ENCODE peak calls at places on chromosomes 5 and 9, in seven cellular contexts. One of them, this sample, is unnamed.

GRCh38 chr5:167953151-167953788 is 338.2 kb upstream of the WWC1 start:
- DNase-seq in stomach: no peak
- DNase-seq in GM23338: no peak
- DNase-seq in prostate gland: no peak
- DNase-seq in HL-60: no peak
- DNase-seq in H1: no peak
- DNase-seq in GM12891: no peak
- DNase-seq in this sample: no peak

GRCh38 chr5:137699291-137700281 is 36.3 kb downstream of the KLHL3 start:
- DNase-seq in HL-60: no peak
- DNase-seq in stomach: no peak
- DNase-seq in GM12891: no peak
- DNase-seq in GM23338: no peak
- DNase-seq in prostate gland: no peak
- DNase-seq in H1: no peak
- DNase-seq in this sample: no peak

GRCh38 chr9:83047839-83048775 is 14.8 kb downstream of the RASEF start:
- DNase-seq in prostate gland: peak
- DNase-seq in GM12891: no peak
- DNase-seq in stomach: peak
- DNase-seq in GM23338: no peak
- DNase-seq in H1: no peak
- DNase-seq in HL-60: no peak
- DNase-seq in this sample: no peak

GRCh38 chr9:114164191-114164794 is 9.0 kb downstream of the COL27A1 start:
- DNase-seq in HL-60: no peak
- DNase-seq in GM23338: no peak
- DNase-seq in H1: no peak
- DNase-seq in prostate gland: no peak
- DNase-seq in GM12891: no peak
- DNase-seq in stomach: no peak
- DNase-seq in this sample: no peak

GRCh38 chr5:132237670-132238069 is 10.0 kb upstream of the P4HA2 start:
- DNase-seq in stomach: no peak
- DNase-seq in GM23338: no peak
- DNase-seq in H1: no peak
- DNase-seq in prostate gland: no peak
- DNase-seq in GM12891: no peak
- DNase-seq in HL-60: no peak
- DNase-seq in this sample: no peak

GRCh38 chr5:50606179-50606578 is 60.3 kb upstream of the PARP8 start:
- DNase-seq in GM12891: no peak
- DNase-seq in HL-60: no peak
- DNase-seq in H1: no peak
- DNase-seq in stomach: no peak
- DNase-seq in prostate gland: no peak
- DNase-seq in GM23338: no peak
- DNase-seq in this sample: no peak

GRCh38 chr5:172321593-172321992 is 38.0 kb upstream of the UBTD2 start:
- DNase-seq in HL-60: no peak
- DNase-seq in H1: no peak
- DNase-seq in GM12891: no peak
- DNase-seq in GM23338: no peak
- DNase-seq in stomach: no peak
- DNase-seq in prostate gland: no peak
- DNase-seq in this sample: no peak

GRCh38 chr9:133057006-133057405 is 4.8 kb upstream of the CEL start:
- DNase-seq in prostate gland: no peak
- DNase-seq in GM12891: no peak
- DNase-seq in GM23338: no peak
- DNase-seq in H1: no peak
- DNase-seq in HL-60: no peak
- DNase-seq in stomach: no peak
- DNase-seq in this sample: no peak

GRCh38 chr9:86500031-86500430 is 145.8 kb upstream of the TUT7 start:
- DNase-seq in prostate gland: no peak
- DNase-seq in GM12891: no peak
- DNase-seq in HL-60: no peak
- DNase-seq in stomach: no peak
- DNase-seq in H1: no peak
- DNase-seq in GM23338: no peak
- DNase-seq in this sample: no peak

GRCh38 chr9:129208191-129209091 is 30.4 kb upstream of the IER5L start:
- DNase-seq in H1: peak
- DNase-seq in prostate gland: no peak
- DNase-seq in stomach: no peak
- DNase-seq in GM12891: no peak
- DNase-seq in HL-60: no peak
- DNase-seq in GM23338: peak
- DNase-seq in this sample: no peak

GRCh38 chr9:106678273-106678672 is 184.7 kb upstream of the ZNF462 start:
- DNase-seq in stomach: no peak
- DNase-seq in prostate gland: no peak
- DNase-seq in H1: no peak
- DNase-seq in GM23338: peak
- DNase-seq in GM12891: no peak
- DNase-seq in HL-60: no peak
- DNase-seq in this sample: no peak

GRCh38 chr9:133677126-133678010 is 41.2 kb downstream of the DBH start:
- DNase-seq in GM23338: no peak
- DNase-seq in stomach: no peak
- DNase-seq in GM12891: no peak
- DNase-seq in prostate gland: no peak
- DNase-seq in HL-60: no peak
- DNase-seq in H1: no peak
- DNase-seq in this sample: no peak

GRCh38 chr5:173917788-173918786 is 29.9 kb downstream of the CPEB4 start:
- DNase-seq in GM23338: peak
- DNase-seq in stomach: peak
- DNase-seq in prostate gland: peak
- DNase-seq in H1: no peak
- DNase-seq in GM12891: peak
- DNase-seq in HL-60: peak
- DNase-seq in this sample: peak

GRCh38 chr5:140558542-140558941 is 1.3 kb upstream of the SRA1 start:
- DNase-seq in H1: no peak
- DNase-seq in GM23338: no peak
- DNase-seq in stomach: no peak
- DNase-seq in GM12891: no peak
- DNase-seq in HL-60: no peak
- DNase-seq in prostate gland: no peak
- DNase-seq in this sample: no peak

GRCh38 chr5:149280124-149280523 is 8.5 kb downstream of the AFAP1L1 start:
- DNase-seq in GM23338: no peak
- DNase-seq in H1: no peak
- DNase-seq in prostate gland: no peak
- DNase-seq in HL-60: no peak
- DNase-seq in GM12891: no peak
- DNase-seq in stomach: no peak
- DNase-seq in this sample: no peak

GRCh38 chr5:50969207-50970145 is 303.0 kb downstream of the PARP8 start:
- DNase-seq in prostate gland: no peak
- DNase-seq in GM12891: no peak
- DNase-seq in stomach: no peak
- DNase-seq in H1: no peak
- DNase-seq in HL-60: no peak
- DNase-seq in GM23338: peak
- DNase-seq in this sample: no peak

GRCh38 chr5:54753034-54753433 is 232.4 kb downstream of the ESM1 start:
- DNase-seq in stomach: no peak
- DNase-seq in HL-60: no peak
- DNase-seq in GM23338: no peak
- DNase-seq in GM12891: peak
- DNase-seq in prostate gland: no peak
- DNase-seq in H1: no peak
- DNase-seq in this sample: peak

GRCh38 chr5:31757813-31758212 is 118.9 kb downstream of the PDZD2 start:
- DNase-seq in GM23338: no peak
- DNase-seq in H1: no peak
- DNase-seq in HL-60: no peak
- DNase-seq in stomach: no peak
- DNase-seq in prostate gland: no peak
- DNase-seq in GM12891: no peak
- DNase-seq in this sample: no peak

GRCh38 chr5:177565046-177565445 is 10.7 kb upstream of the FAM193B start:
- DNase-seq in prostate gland: no peak
- DNase-seq in HL-60: no peak
- DNase-seq in H1: no peak
- DNase-seq in stomach: no peak
- DNase-seq in GM23338: no peak
- DNase-seq in GM12891: no peak
- DNase-seq in this sample: no peak

GRCh38 chr9:109109962-109110325 is 9.8 kb downstream of the TMEM245 start:
- DNase-seq in HL-60: no peak
- DNase-seq in GM23338: no peak
- DNase-seq in H1: no peak
- DNase-seq in prostate gland: no peak
- DNase-seq in stomach: no peak
- DNase-seq in GM12891: no peak
- DNase-seq in this sample: no peak

GRCh38 chr5:179553875-179554274 is 3.5 kb downstream of the RUFY1 start:
- DNase-seq in HL-60: no peak
- DNase-seq in H1: no peak
- DNase-seq in stomach: no peak
- DNase-seq in GM12891: no peak
- DNase-seq in GM23338: no peak
- DNase-seq in prostate gland: no peak
- DNase-seq in this sample: no peak

GRCh38 chr5:123012321-123012720 is 24.2 kb downstream of the PPIC start:
- DNase-seq in prostate gland: no peak
- DNase-seq in HL-60: no peak
- DNase-seq in stomach: no peak
- DNase-seq in GM23338: no peak
- DNase-seq in H1: no peak
- DNase-seq in GM12891: no peak
- DNase-seq in this sample: no peak

GRCh38 chr5:139137703-139138102 is 60.5 kb downstream of the SIL1 start:
- DNase-seq in GM23338: peak
- DNase-seq in prostate gland: no peak
- DNase-seq in GM12891: no peak
- DNase-seq in H1: no peak
- DNase-seq in HL-60: no peak
- DNase-seq in stomach: peak
- DNase-seq in this sample: no peak

GRCh38 chr5:151926186-151926585 is 1.5 kb upstream of the GLRA1 start:
- DNase-seq in stomach: no peak
- DNase-seq in HL-60: no peak
- DNase-seq in H1: no peak
- DNase-seq in prostate gland: no peak
- DNase-seq in GM12891: no peak
- DNase-seq in GM23338: no peak
- DNase-seq in this sample: no peak

DNA sequence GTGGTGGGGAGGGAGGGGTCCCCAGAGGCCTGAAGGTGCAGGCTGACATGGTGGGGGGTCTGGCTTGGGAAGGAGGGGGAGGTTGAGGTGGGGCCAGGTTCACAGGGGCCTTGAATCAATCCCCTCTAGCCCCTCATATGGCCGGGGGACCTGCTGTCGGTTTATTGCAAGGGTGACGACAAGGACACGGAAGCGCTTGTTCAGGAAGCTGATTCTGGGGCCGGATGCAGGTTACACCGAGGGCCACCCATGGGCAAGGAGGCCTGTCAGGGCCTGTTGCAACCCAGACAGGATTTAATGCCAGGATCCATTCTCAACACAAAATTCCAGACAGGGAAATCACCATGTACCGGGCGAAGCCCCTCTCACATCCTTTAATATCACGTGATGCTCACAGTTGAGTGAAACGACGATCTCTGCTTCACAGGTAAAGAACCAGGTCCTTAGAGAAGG is 41.6 kb upstream of the SYNPO start:
- DNase-seq in GM12891: no peak
- DNase-seq in H1: no peak
- DNase-seq in HL-60: no peak
- DNase-seq in GM23338: no peak
- DNase-seq in stomach: no peak
- DNase-seq in prostate gland: peak
- DNase-seq in this sample: no peak
- TF ChIP-seq POLR2AphosphoS5 in GM12891: no peak
- TF ChIP-seq POLR2AphosphoS5 in H1: no peak
- TF ChIP-seq POLR2AphosphoS5 in HL-60: no peak
- TF ChIP-seq POLR2AphosphoS5 in GM23338: no peak
- TF ChIP-seq POLR2AphosphoS5 in stomach: no peak
- TF ChIP-seq POLR2AphosphoS5 in prostate gland: peak
- TF ChIP-seq POLR2AphosphoS5 in this sample: no peak

GRCh38 chr9:131784882-131785281 is 45.0 kb upstream of the RAPGEF1 start:
- DNase-seq in GM23338: no peak
- DNase-seq in stomach: no peak
- DNase-seq in H1: no peak
- DNase-seq in GM12891: no peak
- DNase-seq in HL-60: no peak
- DNase-seq in prostate gland: no peak
- DNase-seq in this sample: no peak
- TF ChIP-seq POLR2AphosphoS5 in GM23338: no peak
- TF ChIP-seq POLR2AphosphoS5 in stomach: no peak
- TF ChIP-seq POLR2AphosphoS5 in H1: no peak
- TF ChIP-seq POLR2AphosphoS5 in GM12891: no peak
- TF ChIP-seq POLR2AphosphoS5 in HL-60: no peak
- TF ChIP-seq POLR2AphosphoS5 in prostate gland: no peak
- TF ChIP-seq POLR2AphosphoS5 in this sample: no peak

DNA sequence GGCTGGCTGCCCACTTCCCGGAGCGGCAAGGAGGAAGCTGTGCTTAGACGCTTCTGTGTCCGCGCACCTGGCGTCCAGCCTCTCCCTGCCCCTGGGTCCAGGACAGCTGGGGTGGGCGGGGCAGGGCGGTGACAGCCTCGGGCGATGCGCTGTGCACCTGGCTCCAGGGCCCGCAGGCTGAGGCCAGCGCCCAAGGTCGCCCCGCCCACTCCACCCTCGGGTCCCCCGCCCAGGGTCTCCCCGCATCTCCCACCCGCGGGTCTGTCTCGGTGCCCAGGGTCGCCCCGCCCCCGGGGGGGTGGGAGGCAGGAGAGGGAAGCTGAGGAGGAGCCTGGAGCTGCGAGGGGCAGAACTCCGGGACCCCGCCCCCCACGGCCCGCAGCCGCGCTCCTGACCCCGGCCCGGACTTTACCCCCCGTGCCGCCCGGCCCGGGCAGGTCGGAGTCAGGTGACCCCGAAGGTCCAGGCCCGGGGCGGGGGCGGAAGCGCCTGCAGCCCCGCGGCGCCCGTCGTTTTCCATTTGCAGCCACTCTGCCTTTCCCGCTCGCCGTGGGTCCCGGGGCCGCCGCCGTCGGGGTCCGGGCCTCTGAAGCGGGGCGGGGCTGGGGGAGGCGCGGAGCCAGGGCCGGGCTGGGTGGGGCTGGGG is at the start of gene ENTPD8:
- DNase-seq in HL-60: no peak
- DNase-seq in GM23338: peak
- DNase-seq in prostate gland: no peak
- DNase-seq in GM12891: no peak
- DNase-seq in stomach: peak
- DNase-seq in H1: no peak
- DNase-seq in this sample: no peak
- TF ChIP-seq POLR2AphosphoS5 in HL-60: no peak
- TF ChIP-seq POLR2AphosphoS5 in GM23338: peak
- TF ChIP-seq POLR2AphosphoS5 in prostate gland: no peak
- TF ChIP-seq POLR2AphosphoS5 in GM12891: no peak
- TF ChIP-seq POLR2AphosphoS5 in stomach: peak
- TF ChIP-seq POLR2AphosphoS5 in H1: no peak
- TF ChIP-seq POLR2AphosphoS5 in this sample: no peak

GRCh38 chr9:136400038-136400834 is at the start of gene SNAPC4:
- DNase-seq in prostate gland: peak
- DNase-seq in stomach: peak
- DNase-seq in HL-60: peak
- DNase-seq in GM12891: peak
- DNase-seq in GM23338: peak
- DNase-seq in H1: peak
- DNase-seq in this sample: peak
- TF ChIP-seq POLR2AphosphoS5 in prostate gland: peak
- TF ChIP-seq POLR2AphosphoS5 in stomach: peak
- TF ChIP-seq POLR2AphosphoS5 in HL-60: peak
- TF ChIP-seq POLR2AphosphoS5 in GM12891: peak
- TF ChIP-seq POLR2AphosphoS5 in GM23338: peak
- TF ChIP-seq POLR2AphosphoS5 in H1: peak
- TF ChIP-seq POLR2AphosphoS5 in this sample: peak